ENCODE peak calls at places on chromosomes 1 and 21, in seven cellular contexts. X is body of pancreas, G is GM12878, M is suprapubic skin, W is prostate gland, F is HepG2, H is breast epithelium. Z is an unnamed sample.

GRCh38 chr1:202811296-202812175 is 782 bp downstream of the PCAT6 start:
- DNase-seq in H (no peak), G (no peak), F (peak; percentile 29), W (no peak), M (no peak), X (peak; percentile 28), Z (no peak)

GRCh38 chr1:182394055-182394775 is 2.6 kb upstream of the GLUL start:
- DNase-seq in M (no peak), W (no peak), X (no peak), G (no peak), F (no peak), H (no peak), Z (no peak)

GRCh38 chr1:187261637-187262036 is 432.9 kb downstream of the PLA2G4A start:
- DNase-seq in X (no peak), F (no peak), G (no peak), H (no peak), W (no peak), M (no peak), Z (no peak)

GRCh38 chr1:154453577-154454352 is 48.3 kb upstream of the TDRD10 start:
- DNase-seq in W (no peak), F (peak; percentile 37), M (no peak), G (no peak), H (no peak), X (no peak), Z (no peak)

GRCh38 chr1:200334661-200335256 is 75.1 kb downstream of the ZNF281 start:
- DNase-seq in H (no peak), G (no peak), F (peak; percentile 56), M (no peak), X (no peak), W (no peak), Z (no peak)

GRCh38 chr1:163346326-163346870 is 24.6 kb downstream of the NUF2 start:
- DNase-seq in M (no peak), W (no peak), H (no peak), F (no peak), G (no peak), X (no peak), Z (no peak)

GRCh38 chr21:33024278-33025103 is 1.2 kb upstream of the OLIG2 start:
- DNase-seq in H (no peak), F (no peak), M (no peak), X (no peak), G (no peak), W (no peak), Z (no peak)

GRCh38 chr1:191953516-191953915 is 204.7 kb upstream of the RGS18 start:
- DNase-seq in H (no peak), G (no peak), X (no peak), W (no peak), F (no peak), M (no peak), Z (no peak)

GRCh38 chr1:247228133-247228532 is 27.7 kb upstream of the VN1R5 start:
- DNase-seq in F (no peak), W (no peak), H (no peak), G (no peak), X (no peak), M (no peak), Z (no peak)

GRCh38 chr1:30868833-30869435 is 39.6 kb downstream of the SDC3 start:
- DNase-seq in G (peak; percentile 15), W (no peak), F (no peak), H (no peak), X (no peak), M (no peak), Z (no peak)

GRCh38 chr1:117572546-117572945 is 33.3 kb upstream of the TENT5C start:
- DNase-seq in F (no peak), G (no peak), M (peak; percentile 60), H (no peak), X (no peak), W (no peak), Z (no peak)

GRCh38 chr1:163656367-163656766 is 334.6 kb downstream of the NUF2 start:
- DNase-seq in H (no peak), M (no peak), X (no peak), G (no peak), W (no peak), F (no peak), Z (no peak)

GRCh38 chr1:19365711-19366110 is 53.6 kb downstream of the SLC66A1 start:
- DNase-seq in G (no peak), H (no peak), M (no peak), X (no peak), F (no peak), W (no peak), Z (no peak)

GRCh38 chr1:247400685-247401084 is 15.3 kb upstream of the NLRP3 start:
- DNase-seq in X (no peak), F (no peak), W (no peak), M (no peak), G (no peak), H (no peak), Z (no peak)

GRCh38 chr1:155540000-155540874 is 22.4 kb downstream of the ASH1L start:
- DNase-seq in F (no peak), G (no peak), M (no peak), H (no peak), X (no peak), W (no peak), Z (no peak)

GRCh38 chr1:151815716-151816327 is 10.6 kb upstream of the LINGO4 start:
- DNase-seq in M (no peak), G (no peak), F (no peak), H (no peak), W (no peak), X (no peak), Z (no peak)

GRCh38 chr1:165408518-165408917 is 36.4 kb downstream of the RXRG start:
- DNase-seq in W (no peak), M (no peak), X (peak; percentile 35), F (peak; percentile 55), H (no peak), G (no peak), Z (no peak)

GRCh38 chr1:161998811-161999210 is 24.9 kb downstream of the OLFML2B start:
- DNase-seq in G (no peak), F (no peak), W (no peak), H (no peak), M (no peak), X (no peak), Z (no peak)

GRCh38 chr1:65694126-65694525 is 98.6 kb upstream of the PDE4B start:
- DNase-seq in G (no peak), X (no peak), H (no peak), W (no peak), F (no peak), M (no peak), Z (no peak)
- H3K4me3 ChIP-seq in G (no peak overlapping the region), X (no peak overlapping the region), H (no peak overlapping the region), W (no peak overlapping the region), F (no peak overlapping the region), M (no peak overlapping the region), Z (no peak overlapping the region)

GRCh38 chr1:95089888-95090287 is 17.1 kb upstream of the ALG14 start:
- DNase-seq in M (no peak), F (no peak), W (no peak), H (no peak), X (no peak), G (no peak), Z (no peak)

GRCh38 chr1:95080446-95080845 is 7.7 kb upstream of the ALG14 start:
- DNase-seq in H (no peak), F (no peak), W (no peak), G (no peak), M (no peak), X (no peak), Z (no peak)

GRCh38 chr1:95086949-95087533 is 14.3 kb upstream of the ALG14 start:
- DNase-seq in G (no peak), W (no peak), X (no peak), F (peak; percentile 89), H (no peak), M (no peak), Z (no peak)

GRCh38 chr1:95085376-95085775 is 12.6 kb upstream of the ALG14 start:
- DNase-seq in M (no peak), G (no peak), X (no peak), H (no peak), F (no peak), W (no peak), Z (no peak)

DNA sequence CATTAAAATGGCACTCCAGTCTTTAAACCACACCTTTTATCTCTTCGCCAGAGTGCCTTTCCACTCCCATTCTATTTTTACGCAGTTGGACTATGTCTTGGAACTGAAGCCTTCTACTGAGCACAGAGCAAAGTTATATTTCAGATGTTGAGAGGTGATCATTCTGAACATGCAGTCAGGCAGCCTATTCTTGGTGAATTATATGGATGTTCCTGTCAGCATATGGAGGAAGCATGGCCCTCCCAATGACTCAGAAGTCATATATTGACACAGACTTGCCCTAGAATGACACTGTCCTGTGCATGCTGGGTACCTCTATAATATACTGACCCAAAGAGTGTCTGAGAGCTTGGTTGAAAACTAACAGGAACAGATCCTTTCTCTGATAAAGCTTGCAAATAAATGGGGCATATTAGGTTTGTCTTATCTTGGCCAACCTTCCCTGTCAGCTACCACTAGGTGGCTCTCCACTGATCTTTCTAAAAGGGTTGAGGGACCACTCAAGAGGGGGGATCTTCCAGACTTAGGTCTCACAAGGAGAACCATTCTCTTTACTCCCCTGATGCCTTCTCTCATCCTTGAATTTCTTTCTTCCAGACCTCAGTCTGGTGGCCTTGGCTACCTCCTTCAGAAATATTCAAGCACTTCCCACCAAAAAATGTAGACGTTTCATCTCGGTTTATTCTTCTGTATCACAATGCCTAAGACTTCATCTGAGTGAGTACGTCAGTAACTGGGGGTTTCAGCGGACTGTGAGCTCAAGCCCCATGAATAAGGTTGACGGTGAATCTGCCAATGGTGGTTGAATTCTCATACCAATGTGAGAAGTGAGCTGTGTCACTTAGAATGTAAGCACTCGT is 11.8 kb upstream of the ALG14 start:
- DNase-seq in G (no peak), M (no peak), X (no peak), W (no peak), F (peak; percentile 80), H (no peak), Z (peak; percentile 17)
- TF ChIP-seq POLR2A in G (no peak), M (no peak), X (no peak), W (no peak), F (no peak), H (no peak), Z (no peak)

DNA sequence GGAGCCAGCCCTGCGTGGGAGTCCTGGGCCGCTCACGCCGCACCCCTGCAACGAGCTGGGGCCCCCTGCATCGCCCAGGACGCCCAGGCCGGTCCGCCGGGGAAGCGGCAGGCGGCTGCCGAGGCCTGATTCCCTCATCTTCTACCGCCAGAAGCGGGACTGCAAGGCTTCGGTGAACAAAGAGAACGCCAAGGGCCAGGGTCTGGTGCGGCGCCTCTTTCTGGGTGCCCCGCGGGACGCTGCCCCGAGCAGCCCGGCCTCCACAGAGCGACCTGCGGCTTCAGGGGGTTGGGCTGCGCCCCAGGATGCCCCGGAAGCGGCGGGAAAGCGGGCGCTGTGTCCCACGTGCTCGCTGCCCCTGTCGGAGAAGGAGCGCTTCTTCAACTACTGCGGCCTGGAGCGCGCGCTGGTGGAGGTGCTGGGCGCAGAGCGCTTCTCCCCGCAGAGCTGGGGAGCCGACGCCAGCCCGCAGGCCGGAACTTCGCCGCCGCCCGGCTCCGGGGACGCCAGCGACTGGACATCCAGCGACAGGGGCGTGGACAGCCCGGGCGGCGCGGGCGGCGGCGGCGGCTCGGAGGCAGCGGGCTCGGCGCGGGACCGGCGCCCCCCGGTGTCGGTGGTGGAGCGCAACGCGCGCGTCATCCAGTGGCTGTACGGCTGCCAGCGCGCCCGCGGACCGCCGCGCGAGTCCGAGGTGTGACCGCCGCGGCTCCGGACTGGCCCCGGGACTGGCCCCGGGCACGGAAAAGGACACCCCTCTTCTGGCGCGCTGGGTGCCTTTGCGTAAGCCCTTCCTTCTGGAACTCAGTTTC is 2.7 kb downstream of the FAM110D start:
- DNase-seq in G (no peak), W (no peak), M (no peak), X (peak; percentile 65), F (no peak), H (no peak), Z (no peak)
- TF ChIP-seq CTCF in G (peak; percentile 12), W (no peak), M (no peak), X (peak; percentile 53), F (peak; percentile 43), H (no peak), Z (peak; percentile 21)

GRCh38 chr1:104265163-104265562 is 515.5 kb downstream of the AMY1C start:
- DNase-seq in G (no peak), M (no peak), X (no peak), W (no peak), F (no peak), H (no peak), Z (no peak)
- H3K4me3 ChIP-seq in G (no peak overlapping the region), M (no peak overlapping the region), X (no peak overlapping the region), W (no peak overlapping the region), F (no peak overlapping the region), H (no peak overlapping the region), Z (no peak overlapping the region)